ENCODE peak calls at places on chromosomes 1 and 21, in six cellular contexts. A, Z, J, P, G and I are unnamed samples. For H3K4me1, the result is how much of the 10 kb centered on the place peaks cover.

GRCh38 chr1:226404904-226405222 is 3.0 kb downstream of the PARP1 start:
- DNase-seq in P (no peak), G (no peak), J (peak), Z (no peak), A (no peak), I (no peak)

GRCh38 chr1:205442051-205442721 is 13.7 kb downstream of the BLACAT1 start:
- DNase-seq in Z (no peak), J (no peak), A (no peak), G (peak), P (no peak), I (no peak)

GRCh38 chr21:17343055-17343454 is 169.8 kb upstream of the CXADR start:
- DNase-seq in J (peak), Z (no peak), P (no peak), A (peak), G (no peak), I (no peak)

GRCh38 chr1:40383095-40383487 is 9.6 kb downstream of the SMAP2 start:
- DNase-seq in Z (no peak), P (no peak), J (peak), A (no peak), G (no peak), I (no peak)

GRCh38 chr1:213899413-213899812 is 88.4 kb upstream of the PROX1 start:
- DNase-seq in J (no peak), P (no peak), G (no peak), A (no peak), Z (no peak), I (no peak)

GRCh38 chr1:32926562-32926961 is 25.4 kb upstream of the TMEM54 start:
- DNase-seq in A (no peak), Z (no peak), G (peak), J (peak), P (no peak), I (no peak)

GRCh38 chr1:85406887-85407593 is 57.9 kb downstream of the DDAH1 start:
- DNase-seq in J (no peak), G (peak), A (peak), P (no peak), Z (peak), I (no peak)

GRCh38 chr21:45220106-45220505 is 67.6 kb downstream of the POFUT2 start:
- DNase-seq in G (no peak), P (no peak), Z (no peak), J (no peak), A (no peak), I (no peak)

GRCh38 chr1:192610114-192610958 is 25.6 kb upstream of the RGS13 start:
- DNase-seq in G (no peak), A (peak), J (no peak), P (no peak), Z (no peak), I (no peak)

GRCh38 chr1:188225975-188226374 is 1397.2 kb downstream of the PLA2G4A start:
- DNase-seq in P (no peak), J (no peak), A (no peak), G (no peak), Z (no peak), I (no peak)

GRCh38 chr1:188220051-188220450 is 1391.3 kb downstream of the PLA2G4A start:
- DNase-seq in G (no peak), J (no peak), A (no peak), Z (no peak), P (no peak), I (no peak)

GRCh38 chr1:188218289-188218688 is 1389.5 kb downstream of the PLA2G4A start:
- DNase-seq in G (no peak), A (no peak), J (no peak), Z (no peak), P (no peak), I (no peak)

GRCh38 chr1:188228623-188229022 is 1399.9 kb downstream of the PLA2G4A start:
- DNase-seq in J (peak), A (no peak), Z (no peak), P (no peak), G (no peak), I (no peak)

DNA sequence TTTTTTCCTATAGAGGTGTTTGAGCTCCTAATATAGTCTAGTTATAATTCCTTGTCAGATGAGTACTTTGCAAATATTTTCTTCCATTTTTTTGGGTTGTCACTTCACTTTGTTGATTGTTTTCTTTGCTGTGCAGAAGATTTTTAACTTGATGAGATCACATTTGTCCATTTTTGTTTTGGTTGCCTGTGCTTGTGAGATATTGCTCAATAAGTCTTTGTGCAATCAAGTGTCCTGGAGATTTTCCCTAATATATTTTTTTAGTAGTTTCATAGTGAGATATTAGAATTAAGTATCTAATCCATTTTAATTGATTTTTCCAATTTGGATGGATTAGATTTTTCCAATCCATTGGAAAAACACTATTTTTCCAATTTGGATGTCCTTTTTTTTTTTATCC is 1395.5 kb downstream of the PLA2G4A start:
- DNase-seq in P (no peak), J (no peak), G (no peak), Z (no peak), A (no peak), I (no peak)
- H3K27ac ChIP-seq in P (no peak), J (no peak), G (no peak), Z (no peak), A (no peak), I (no peak)

DNA sequence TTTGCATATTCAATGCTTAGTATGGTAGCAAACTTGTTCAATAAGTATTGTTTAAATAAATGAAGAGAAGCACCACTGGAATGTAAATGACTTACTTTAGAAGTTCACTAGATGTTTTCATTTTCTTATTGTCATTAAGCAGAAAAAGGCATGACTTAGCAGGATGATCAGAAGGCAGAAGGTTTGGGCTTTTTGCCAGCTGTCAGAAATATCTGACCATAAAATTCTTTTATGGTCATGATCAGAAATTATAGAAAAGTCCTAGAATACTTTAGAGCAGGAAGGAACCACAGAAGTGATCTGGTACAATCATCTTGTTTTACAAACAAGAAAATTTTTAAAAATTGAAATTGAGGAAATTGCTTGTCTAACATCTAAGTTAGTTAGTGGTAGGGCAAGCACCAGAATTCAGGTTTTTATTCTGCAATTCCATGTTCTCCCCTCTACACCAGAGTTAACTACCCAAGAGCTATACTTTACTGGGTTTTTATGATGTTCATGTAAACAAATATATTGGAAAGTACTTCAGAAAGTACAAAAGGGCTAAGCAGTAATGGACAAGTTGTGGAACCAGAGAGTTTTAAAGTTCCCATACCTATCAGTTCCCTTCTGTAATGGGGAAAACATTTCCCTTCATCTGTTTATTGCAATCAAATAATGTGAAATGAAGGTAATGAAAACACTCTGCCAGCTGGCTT is 10.1 kb downstream of the FMO5 start:
- DNase-seq in Z (no peak), P (no peak), A (no peak), G (no peak), J (no peak), I (no peak)
- H3K4me1 ChIP-seq in Z (under half), P (under half), A (under half), G (under half), J (under half), I (under half)

GRCh38 chr1:77972080-77972479 is 6.8 kb downstream of the FUBP1 start:
- DNase-seq in Z (no peak), A (no peak), G (no peak), P (no peak), J (no peak), I (no peak)
- H3K27ac ChIP-seq in Z (no peak), A (no peak), G (no peak), P (no peak), J (no peak), I (no peak)

GRCh38 chr21:43733529-43734071 is 14.7 kb downstream of the PDXK start:
- DNase-seq in G (no peak), A (peak), P (no peak), J (no peak), Z (peak), I (no peak)

GRCh38 chr21:43731891-43732711 is 13.2 kb downstream of the PDXK start:
- DNase-seq in P (no peak), J (no peak), A (peak), Z (peak), G (no peak), I (no peak)

GRCh38 chr21:43733060-43733459 is 14.1 kb downstream of the PDXK start:
- DNase-seq in J (no peak), Z (no peak), G (no peak), A (no peak), P (no peak), I (no peak)

GRCh38 chr21:43734131-43734634 is 15.3 kb downstream of the PDXK start:
- DNase-seq in J (no peak), P (no peak), Z (peak), A (no peak), G (peak), I (no peak)

GRCh38 chr21:43731476-43731875 is 12.5 kb downstream of the PDXK start:
- DNase-seq in J (no peak), Z (no peak), G (no peak), P (no peak), A (no peak), I (no peak)
- H3K4me1 ChIP-seq in J (under half), Z (under half), G (half or more), P (under half), A (half or more), I (under half)

GRCh38 chr1:2093055-2093454 is 42.8 kb downstream of the PRKCZ start:
- DNase-seq in P (no peak), G (no peak), A (no peak), J (no peak), Z (no peak), I (no peak)
- H3K27ac ChIP-seq in P (no peak), G (no peak), A (no peak), J (no peak), Z (no peak), I (no peak)

GRCh38 chr1:156476501-156477298 is 23.9 kb downstream of the MEF2D start:
- DNase-seq in G (no peak), A (peak), Z (no peak), J (peak), P (no peak), I (no peak)
- H3K4me1 ChIP-seq in G (under half), A (under half), Z (under half), J (under half), P (under half), I (under half)

GRCh38 chr1:28775121-28775942 is 36.6 kb upstream of the OPRD1 start:
- DNase-seq in A (peak), J (peak), Z (peak), P (peak), G (peak), I (peak)
- H3K27ac ChIP-seq in A (no peak), J (no peak), Z (no peak), P (peak), G (peak), I (peak)